ENCODE peak calls at places on chromosome 18, in five cellular contexts. H is GM04504; V is CD8-positive, alpha-beta memory T cell; K is activated effector memory CD4-positive, alpha-beta T cell treated with anti-CD3 and anti-CD28 coated beads, Interleukin-2, amount 50 U/mL, for 16 hours; Y is activated CD4-positive, CD25-positive, alpha-beta regulatory T cell. X is an unnamed sample.

GRCh38 chr18:48230459-48231113 is 178.6 kb downstream of the ZBTB7C start:
- DNase-seq in H (peak), Y (no peak), V (no peak), K (no peak), X (peak)

GRCh38 chr18:58862851-58863538 is 1.7 kb upstream of the ZNF532 start:
- DNase-seq in V (peak), Y (peak), K (peak), H (no peak), X (peak)

GRCh38 chr18:22282311-22283235 is 113.2 kb downstream of the GATA6 start:
- DNase-seq in V (peak), K (no peak), H (no peak), Y (no peak), X (no peak)

GRCh38 chr18:48975817-48976649 is 25.3 kb upstream of the SMAD7 start:
- DNase-seq in H (no peak), K (peak), V (peak), Y (peak), X (peak)

GRCh38 chr18:33578371-33579146 is 540 bp downstream of the ASXL3 start:
- DNase-seq in K (no peak), V (no peak), Y (no peak), H (no peak), X (peak)

GRCh38 chr18:7808992-7809391 is 241.9 kb downstream of the PTPRM start:
- DNase-seq in K (no peak), Y (no peak), V (no peak), H (no peak), X (no peak)

GRCh38 chr18:24271381-24272331 is 126.0 kb downstream of the OSBPL1A start:
- DNase-seq in H (peak), K (no peak), V (no peak), Y (no peak), X (peak)

GRCh38 chr18:12819330-12819729 is 64.7 kb downstream of the PTPN2 start:
- DNase-seq in H (no peak), K (no peak), Y (no peak), V (no peak), X (no peak)

GRCh38 chr18:76435321-76435989 is 59.6 kb downstream of the ZNF516 start:
- DNase-seq in Y (no peak), K (no peak), V (no peak), H (no peak), X (no peak)

GRCh38 chr18:79950440-79951341 is 762 bp downstream of the SLC66A2 start:
- DNase-seq in K (peak), Y (no peak), V (peak), H (no peak), X (peak)

GRCh38 chr18:73199151-73199550 is 331.4 kb upstream of the NETO1 start:
- DNase-seq in V (no peak), K (no peak), H (no peak), Y (no peak), X (no peak)

GRCh38 chr18:80023173-80023572 is 11.1 kb upstream of the RBFA start:
- DNase-seq in K (no peak), Y (no peak), V (no peak), H (no peak), X (no peak)

GRCh38 chr18:11850821-11851155 is 425 bp upstream of the CHMP1B start:
- DNase-seq in V (no peak), Y (no peak), K (no peak), H (peak), X (no peak)

GRCh38 chr18:63783394-63783793 is 8.2 kb downstream of the SERPINB7 start:
- DNase-seq in Y (no peak), K (no peak), V (no peak), H (no peak), X (no peak)

GRCh38 chr18:6056171-6056932 is 161.0 kb upstream of the TMEM200C start:
- DNase-seq in K (no peak), Y (no peak), H (no peak), V (peak), X (no peak)

GRCh38 chr18:48541747-48542108 is 2.9 kb downstream of the CTIF start:
- DNase-seq in H (no peak), Y (no peak), V (no peak), K (no peak), X (no peak)

GRCh38 chr18:5630057-5630765 is 86.4 kb upstream of the EPB41L3 start:
- DNase-seq in H (no peak), K (no peak), V (no peak), Y (no peak), X (peak)

GRCh38 chr18:21991081-21991534 is 178.3 kb upstream of the GATA6 start:
- DNase-seq in V (no peak), H (no peak), Y (no peak), K (no peak), X (no peak)

GRCh38 chr18:50944245-50944917 is 23.5 kb upstream of the ELAC1 start:
- DNase-seq in Y (no peak), H (no peak), V (no peak), K (no peak), X (no peak)

GRCh38 chr18:26017929-26018328 is 72.5 kb downstream of the SS18 start:
- DNase-seq in V (no peak), H (no peak), Y (no peak), K (no peak), X (no peak)

GRCh38 chr18:59660976-59661743 is 36.1 kb downstream of the CCBE1 start:
- DNase-seq in Y (no peak), K (no peak), V (no peak), H (no peak), X (no peak)

GRCh38 chr18:8705280-8705940 is at the start of gene MTCL1:
- DNase-seq in K (peak), Y (no peak), H (no peak), V (peak), X (peak)

GRCh38 chr18:79684283-79684631 is 4.7 kb downstream of the CTDP1 start:
- DNase-seq in V (no peak), K (no peak), Y (no peak), H (no peak), X (no peak)

GRCh38 chr18:14086459-14087231 is 45.6 kb downstream of the ZNF519 start:
- DNase-seq in K (no peak), H (peak), Y (no peak), V (no peak), X (no peak)

GRCh38 chr18:72822202-72822601 is 45.6 kb downstream of the NETO1 start:
- DNase-seq in H (no peak), V (no peak), Y (no peak), K (no peak), X (no peak)

GRCh38 chr18:52826994-52827393 is 487.0 kb downstream of the DCC start:
- DNase-seq in H (no peak), Y (no peak), V (no peak), K (no peak), X (no peak)

GRCh38 chr18:77054606-77055428 is 77.8 kb downstream of the MBP start:
- DNase-seq in K (peak), H (peak), V (peak), Y (peak), X (peak)

GRCh38 chr18:47247833-47248609 is 3.4 kb downstream of the SKOR2 start:
- DNase-seq in H (no peak), Y (no peak), K (no peak), V (no peak), X (no peak)

GRCh38 chr18:31101148-31102019 is 837 bp downstream of the DSC2 start:
- DNase-seq in H (no peak), V (no peak), K (no peak), Y (no peak), X (peak)

GRCh38 chr18:32576296-32576916 is 105.7 kb upstream of the GAREM1 start:
- DNase-seq in H (no peak), Y (no peak), K (no peak), V (no peak), X (no peak)

GRCh38 chr18:10490401-10491289 is 35.2 kb upstream of the NAPG start:
- DNase-seq in Y (peak), H (no peak), K (peak), V (peak), X (no peak)

GRCh38 chr18:28267276-28267675 is 90.3 kb upstream of the CDH2 start:
- DNase-seq in K (no peak), Y (no peak), H (no peak), V (no peak), X (no peak)

GRCh38 chr18:72091369-72091768 is 452.8 kb downstream of the CBLN2 start:
- DNase-seq in H (no peak), K (no peak), V (no peak), Y (no peak), X (no peak)

GRCh38 chr18:76547306-76547705 is 52.3 kb upstream of the ZNF516 start:
- DNase-seq in K (no peak), V (no peak), H (no peak), Y (no peak), X (peak)

X was measured in upper lobe of right lung.